ENCODE peak calls at places on chromosomes 16 and 17, in six cellular contexts. G is CD8-positive, alpha-beta T cell; X is A549; D is DND-41; N is OCI-LY7; M is bronchial epithelial cell. H is an unnamed sample.

GRCh38 chr16:3074860-3075545 is 9.6 kb downstream of the IL32 start:
- DNase-seq in M (no peak), G (peak), X (no peak), D (peak), N (peak), H (peak)

GRCh38 chr16:23952128-23953041 is 116.6 kb downstream of the PRKCB start:
- DNase-seq in X (no peak), G (peak), N (no peak), M (no peak), D (peak), H (no peak)

GRCh38 chr16:56889206-56889605 is 24.2 kb downstream of the SLC12A3 start:
- DNase-seq in M (no peak), D (no peak), N (peak), X (no peak), G (no peak), H (no peak)

GRCh38 chr16:68300736-68301459 is 9.8 kb downstream of the SLC7A6OS start:
- DNase-seq in M (no peak), X (no peak), G (no peak), D (no peak), N (no peak), H (no peak)

GRCh38 chr17:58060596-58061191 is 22.5 kb upstream of the DYNLL2 start:
- DNase-seq in X (no peak), M (peak), D (peak), G (no peak), N (no peak), H (no peak)

GRCh38 chr16:85718682-85719081 is 29.9 kb upstream of the GINS2 start:
- DNase-seq in M (peak), G (no peak), X (peak), N (peak), D (no peak), H (no peak)

GRCh38 chr16:64133396-64133795 is 988.5 kb downstream of the CDH11 start:
- DNase-seq in N (no peak), G (no peak), X (no peak), D (no peak), M (no peak), H (no peak)

GRCh38 chr17:81813861-81814683 is 10.1 kb downstream of the GCGR start:
- DNase-seq in G (no peak), M (no peak), D (no peak), N (no peak), X (no peak), H (no peak)

GRCh38 chr16:2150418-2151187 is 2.2 kb downstream of the RAB26 start:
- DNase-seq in D (no peak), N (peak), G (no peak), X (peak), M (peak), H (no peak)

GRCh38 chr17:48734328-48735056 is 5.9 kb upstream of the HOXB13 start:
- DNase-seq in N (no peak), G (no peak), D (no peak), X (no peak), M (no peak), H (no peak)

GRCh38 chr17:37516131-37516561 is 26.5 kb downstream of the DUSP14 start:
- DNase-seq in G (no peak), X (no peak), D (no peak), N (no peak), M (peak), H (no peak)

GRCh38 chr17:68033636-68034451 is 1.7 kb upstream of the KPNA2 start:
- DNase-seq in G (no peak), D (no peak), X (peak), N (peak), M (peak), H (peak)

GRCh38 chr16:66272461-66272860 is 94.0 kb upstream of the CDH5 start:
- DNase-seq in D (no peak), G (no peak), X (no peak), N (no peak), M (no peak), H (no peak)

DNA sequence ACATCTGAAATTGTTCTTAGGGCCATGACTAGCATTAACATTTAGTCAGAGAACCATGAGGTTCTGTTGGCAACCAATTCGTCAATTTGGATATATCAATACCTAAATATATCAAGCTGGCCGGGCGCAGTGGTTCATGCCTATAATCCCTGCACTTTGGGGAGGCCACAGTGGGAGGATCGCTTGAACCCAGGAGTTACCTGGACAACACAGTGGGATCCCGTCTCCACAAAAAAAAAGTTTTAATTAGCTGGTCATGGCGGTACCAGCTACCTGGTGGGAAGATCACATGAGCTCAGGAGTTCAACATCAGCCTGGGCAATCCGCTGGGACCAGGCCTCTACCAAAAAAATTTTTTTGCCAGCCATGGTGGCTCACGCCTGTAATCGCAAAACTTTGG is 8.4 kb downstream of the YWHAE start:
- DNase-seq in M (no peak), G (no peak), X (no peak), N (no peak), D (no peak), H (no peak)
- H3K4me3 ChIP-seq in M (no peak), G (no peak), X (no peak), N (no peak), D (no peak), H (no peak)

DNA sequence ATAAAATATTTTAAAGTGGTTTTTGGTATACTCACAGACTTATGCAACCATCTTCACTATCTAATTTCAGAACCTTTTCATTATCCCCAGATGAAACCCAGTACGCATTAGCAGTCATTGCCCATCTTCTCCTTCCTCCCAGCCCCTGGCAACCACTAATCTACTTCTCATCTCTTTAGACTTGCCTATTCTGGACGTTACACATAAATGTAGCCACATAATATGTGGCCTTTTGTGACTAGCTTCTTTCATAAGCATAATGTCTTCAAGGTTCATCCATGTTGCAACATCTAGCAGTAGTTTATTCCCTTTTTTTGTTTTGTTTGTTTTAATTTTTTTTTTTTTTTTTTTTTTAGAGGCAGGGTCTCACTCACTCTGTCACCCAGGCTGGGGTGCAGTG is 28.5 kb upstream of the C17orf107 start:
- DNase-seq in X (no peak), G (no peak), N (no peak), D (no peak), M (no peak), H (no peak)
- H3K4me3 ChIP-seq in X (no peak), G (no peak), N (no peak), D (no peak), M (no peak), H (no peak)

GRCh38 chr17:72516772-72517399 is 396.1 kb downstream of the SOX9 start:
- DNase-seq in X (peak), D (no peak), G (no peak), N (no peak), M (peak), H (no peak)
- H3K4me3 ChIP-seq in X (peak), D (no peak), G (no peak), N (no peak), M (no peak), H (no peak)

GRCh38 chr17:14330492-14330920 is 29.6 kb downstream of the HS3ST3B1 start:
- DNase-seq in X (no peak), M (no peak), G (no peak), D (no peak), N (no peak), H (no peak)
- H3K4me3 ChIP-seq in X (no peak), M (no peak), G (no peak), D (no peak), N (no peak), H (no peak)

DNA sequence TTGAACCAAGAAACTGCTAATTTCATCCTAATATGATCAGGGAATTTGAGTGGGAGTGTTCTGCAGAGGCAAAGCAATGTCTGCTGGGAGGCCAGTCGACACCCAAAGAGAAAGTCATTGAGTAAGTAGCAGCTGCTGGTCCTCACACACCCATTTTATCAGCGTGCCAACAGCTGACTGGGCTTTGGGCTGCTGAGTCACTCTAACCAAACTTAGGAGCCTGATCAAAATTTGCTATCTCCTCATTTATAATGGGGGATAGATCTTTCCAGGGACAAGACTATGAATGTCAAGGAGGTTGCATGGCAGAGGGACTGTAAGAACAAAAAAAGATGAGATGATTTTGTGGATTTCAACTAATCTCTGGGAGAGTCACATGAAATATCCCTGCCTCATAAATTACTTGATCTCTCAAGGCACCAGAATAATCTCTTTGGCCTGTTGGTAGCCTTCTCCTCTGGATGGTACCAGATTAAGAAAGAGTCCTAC is 32.9 kb downstream of the CPSF4L start:
- DNase-seq in M (peak), X (peak), D (no peak), G (no peak), N (no peak), H (no peak)
- H3K4me3 ChIP-seq in M (no peak), X (no peak), D (no peak), G (no peak), N (no peak), H (no peak)

GRCh38 chr17:29589524-29590260 is at the start of gene GIT1:
- DNase-seq in N (peak), X (peak), G (peak), M (peak), D (peak), H (peak)

GRCh38 chr17:29588561-29589411 is 662 bp downstream of the GIT1 start:
- DNase-seq in N (peak), D (peak), G (no peak), M (no peak), X (peak), H (no peak)

GRCh38 chr17:29588017-29588557 is 1.4 kb downstream of the GIT1 start:
- DNase-seq in M (no peak), D (no peak), X (no peak), G (no peak), N (peak), H (no peak)

GRCh38 chr17:29586676-29587469 is 2.6 kb downstream of the GIT1 start:
- DNase-seq in X (no peak), N (no peak), G (no peak), D (no peak), M (no peak), H (no peak)

GRCh38 chr17:29587591-29587990 is 1.9 kb downstream of the GIT1 start:
- DNase-seq in N (no peak), M (no peak), X (no peak), D (no peak), G (no peak), H (no peak)
- H3K4me3 ChIP-seq in N (peak), M (no peak), X (peak), D (peak), G (peak), H (peak)

GRCh38 chr17:40962059-40962561 is 4.6 kb downstream of the KRT39 start:
- DNase-seq in N (no peak), X (no peak), M (no peak), G (no peak), D (no peak), H (no peak)

GRCh38 chr17:40956401-40957254 is 10.1 kb downstream of the KRT39 start:
- DNase-seq in D (no peak), M (peak), N (no peak), G (no peak), X (peak), H (no peak)

GRCh38 chr17:40958086-40958953 is 8.4 kb downstream of the KRT39 start:
- DNase-seq in N (no peak), G (no peak), X (no peak), D (no peak), M (peak), H (no peak)

GRCh38 chr17:40961586-40961985 is 5.2 kb downstream of the KRT39 start:
- DNase-seq in M (no peak), X (no peak), N (no peak), D (no peak), G (no peak), H (no peak)

DNA sequence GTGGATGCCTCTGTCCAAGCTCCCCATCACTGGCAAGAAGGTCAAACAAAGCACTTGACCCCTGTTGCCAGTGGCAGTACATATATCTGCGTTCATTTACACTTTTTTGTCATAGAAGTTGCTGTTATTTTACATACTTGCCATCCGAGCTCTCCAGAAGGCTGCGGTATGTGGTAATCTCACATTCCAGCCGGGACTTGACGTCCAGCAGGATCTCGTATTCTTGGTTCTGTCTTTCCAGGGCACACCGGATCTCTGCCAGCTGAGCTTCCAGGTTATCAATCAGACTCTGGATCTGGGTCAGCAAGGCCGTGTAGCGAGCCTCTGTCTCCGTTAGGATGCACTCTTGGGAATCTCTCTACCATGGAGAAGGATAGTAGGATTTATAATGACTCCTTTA is 6.6 kb downstream of the KRT39 start:
- DNase-seq in D (no peak), G (no peak), M (peak), N (no peak), X (no peak), H (no peak)
- H3K4me3 ChIP-seq in D (no peak), G (no peak), M (no peak), N (no peak), X (no peak), H (no peak)

GRCh38 chr17:1755993-1756306 is 5.9 kb upstream of the SERPINF1 start:
- DNase-seq in G (no peak), M (no peak), N (no peak), X (peak), D (no peak), H (no peak)

GRCh38 chr17:1754430-1755112 is 7.3 kb upstream of the SERPINF1 start:
- DNase-seq in D (no peak), G (no peak), X (no peak), M (no peak), N (no peak), H (no peak)

GRCh38 chr17:1752425-1752941 is 9.4 kb upstream of the SERPINF1 start:
- DNase-seq in D (no peak), G (no peak), X (peak), N (peak), M (peak), H (no peak)

GRCh38 chr17:1753767-1754429 is 8.0 kb upstream of the SERPINF1 start:
- DNase-seq in N (no peak), D (no peak), X (peak), G (no peak), M (no peak), H (no peak)

DNA sequence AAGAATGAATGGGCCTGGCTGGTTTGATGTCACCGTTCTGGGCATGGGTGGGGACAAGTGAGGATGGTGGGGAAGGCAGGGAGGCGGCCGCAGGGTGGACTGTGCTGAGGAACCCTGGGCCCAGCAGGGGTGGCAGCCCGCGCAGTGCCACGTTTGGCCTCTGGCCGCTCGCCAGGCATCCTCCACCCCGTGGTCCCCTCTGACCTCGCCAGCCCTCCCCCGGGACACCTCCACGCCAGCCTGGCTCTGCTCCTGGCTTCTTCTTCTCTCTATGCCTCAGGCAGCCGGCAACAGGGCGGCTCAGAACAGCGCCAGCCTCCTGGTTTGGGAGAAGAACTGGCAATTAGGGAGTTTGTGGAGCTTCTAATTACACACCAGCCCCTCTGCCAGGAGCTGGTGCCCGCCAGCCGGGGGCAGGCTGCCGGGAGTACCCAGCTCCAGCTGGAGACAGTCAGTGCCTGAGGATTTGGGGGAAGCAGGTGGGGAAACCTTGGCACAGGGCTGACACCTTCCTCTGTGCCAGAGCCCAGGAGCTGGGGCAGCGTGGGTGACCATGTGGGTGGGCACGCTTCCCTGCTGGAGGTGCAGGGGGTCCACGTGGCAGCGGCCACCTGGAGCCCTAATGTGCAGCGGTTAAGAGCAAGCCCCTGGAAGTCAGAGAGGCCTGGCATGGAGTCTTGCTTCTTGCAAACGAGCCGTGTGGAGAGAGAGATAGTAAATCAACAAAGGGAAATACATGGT is 6.4 kb upstream of the SERPINF1 start:
- DNase-seq in N (no peak), D (no peak), M (no peak), X (no peak), G (no peak), H (no peak)
- H3K4me3 ChIP-seq in N (no peak), D (no peak), M (no peak), X (no peak), G (no peak), H (no peak)

DNA sequence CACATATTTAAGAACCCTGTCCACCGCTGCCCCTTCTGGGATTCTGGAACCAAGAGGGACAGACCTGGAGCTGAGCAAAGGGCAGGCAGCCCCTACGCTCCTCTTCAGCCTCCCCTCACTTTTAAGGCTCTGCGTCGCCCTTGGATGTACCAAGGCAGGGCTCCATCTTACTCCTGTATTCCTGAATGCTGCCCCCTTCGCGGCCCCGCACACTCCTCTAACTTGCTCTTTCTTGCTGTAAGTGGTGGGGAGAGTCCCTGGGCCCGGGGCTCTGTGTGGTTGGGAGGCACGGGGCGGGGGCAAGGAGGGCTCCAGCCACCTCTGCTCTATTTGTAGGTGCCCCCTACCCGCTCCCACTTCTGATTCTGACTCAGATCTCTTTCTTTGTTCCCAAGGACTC is 1.2 kb downstream of the TNS4 start:
- DNase-seq in M (no peak), G (no peak), D (no peak), N (no peak), X (no peak), H (no peak)
- H3K4me3 ChIP-seq in M (peak), G (no peak), D (no peak), N (no peak), X (peak), H (no peak)

GRCh38 chr16:27243725-27244362 is 24.7 kb downstream of the NSMCE1 start:
- DNase-seq in M (no peak), G (no peak), X (no peak), N (no peak), D (no peak), H (no peak)

GRCh38 chr16:27241658-27242057 is 26.9 kb downstream of the NSMCE1 start:
- DNase-seq in D (no peak), X (no peak), G (no peak), N (no peak), M (no peak), H (no peak)

GRCh38 chr16:27242868-27243590 is 25.5 kb downstream of the NSMCE1 start:
- DNase-seq in M (no peak), X (peak), D (peak), G (no peak), N (no peak), H (no peak)

GRCh38 chr16:27240948-27241531 is 27.5 kb downstream of the NSMCE1 start:
- DNase-seq in G (no peak), M (no peak), X (no peak), N (no peak), D (no peak), H (no peak)

GRCh38 chr16:27242398-27242797 is 26.2 kb downstream of the NSMCE1 start:
- DNase-seq in N (no peak), G (no peak), X (no peak), D (no peak), M (no peak), H (no peak)
- H3K4me3 ChIP-seq in N (no peak), G (no peak), X (no peak), D (no peak), M (no peak), H (no peak)